ENCODE peak calls at places on chromosomes 12 and 14, in nine cellular contexts. W is stimulated activated CD4-positive, alpha-beta T cell treated with anti-CD3 and anti-CD28 coated beads, Interleukin-15, amount 100 ng/mL, for 24 hours; K is stimulated activated CD8-positive, alpha-beta memory T cell treated with anti-CD3 and anti-CD28 coated beads, Interleukin-12 subunit alpha, Interleukin-12 subunit beta, amount 100 ng/mL, for 1 hour; Y is Peyer's patch; M is effector memory CD4-positive, alpha-beta T cell; S is Ammon's horn; F is epithelial cell of prostate; N is mucosa of descending colon; Z is BE2C. U is an unnamed sample.

GRCh38 chr12:127293507-127294310 is 973.3 kb upstream of the TMEM132C start:
- DNase-seq in M (no peak), W (peak), N (peak), S (peak), F (no peak), Y (peak), K (no peak), Z (peak), U (peak)

GRCh38 chr14:59698793-59699192 is 122.2 kb upstream of the CCDC175 start:
- DNase-seq in W (no peak), M (no peak), F (no peak), K (no peak), Z (no peak), Y (no peak), N (no peak), S (no peak), U (no peak)

GRCh38 chr12:80187660-80188090 is 88.3 kb downstream of the OTOGL start:
- DNase-seq in M (no peak), S (no peak), Z (no peak), W (peak), Y (no peak), K (no peak), F (no peak), N (peak), U (no peak)

GRCh38 chr12:124143726-124144125 is 151.2 kb upstream of the RFLNA start:
- DNase-seq in S (no peak), M (no peak), Z (no peak), K (no peak), N (no peak), W (no peak), F (no peak), Y (no peak), U (no peak)

GRCh38 chr14:93984070-93984469 is 7.7 kb upstream of the ASB2 start:
- DNase-seq in F (no peak), Y (no peak), K (no peak), N (no peak), M (no peak), W (no peak), S (no peak), Z (no peak), U (no peak)

GRCh38 chr12:7512528-7512927 is 9.0 kb upstream of the CD163 start:
- DNase-seq in F (no peak), Y (no peak), S (peak), K (no peak), W (no peak), Z (no peak), M (no peak), N (no peak), U (no peak)

GRCh38 chr12:10211975-10212622 is 578 bp upstream of the GABARAPL1 start:
- DNase-seq in Y (peak), W (peak), N (peak), S (peak), K (peak), Z (peak), F (peak), M (peak), U (peak)

GRCh38 chr14:99971087-99971928 is 93.9 kb upstream of the EVL start:
- DNase-seq in W (peak), M (peak), K (peak), F (peak), Y (peak), Z (peak), N (peak), S (peak), U (peak)

GRCh38 chr14:100473249-100473648 is 114.0 kb downstream of the BEGAIN start:
- DNase-seq in K (no peak), Y (no peak), Z (no peak), N (no peak), S (no peak), M (no peak), F (no peak), W (no peak), U (no peak)

GRCh38 chr12:13024151-13024946 is 19.8 kb upstream of the FAM234B start:
- DNase-seq in W (no peak), Z (peak), F (no peak), N (peak), Y (no peak), S (peak), M (no peak), K (no peak), U (peak)

GRCh38 chr12:96879301-96879700 is 27.8 kb upstream of the NEDD1 start:
- DNase-seq in N (no peak), F (no peak), M (no peak), K (no peak), Z (no peak), W (no peak), S (no peak), Y (no peak), U (no peak)

GRCh38 chr12:89494411-89495231 is 30.0 kb downstream of the GALNT4 start:
- DNase-seq in S (no peak), N (no peak), F (no peak), Y (no peak), W (peak), M (no peak), K (no peak), Z (no peak), U (no peak)

GRCh38 chr12:127038152-127038551 is 1228.8 kb upstream of the TMEM132C start:
- DNase-seq in W (no peak), Z (no peak), M (no peak), N (no peak), Y (no peak), F (no peak), S (no peak), K (no peak), U (no peak)

GRCh38 chr12:57868870-57869609 is 22.5 kb upstream of the CTDSP2 start:
- DNase-seq in Y (no peak), K (no peak), M (no peak), S (peak), W (no peak), N (no peak), F (no peak), Z (peak), U (no peak)

GRCh38 chr14:21382886-21383847 is 652 bp downstream of the SUPT16H start:
- DNase-seq in Z (peak), W (peak), M (peak), F (no peak), S (peak), N (peak), K (no peak), Y (peak), U (peak)

GRCh38 chr12:45669093-45669492 is 60.4 kb upstream of the ARID2 start:
- DNase-seq in N (no peak), Z (no peak), Y (no peak), W (no peak), M (no peak), S (no peak), F (no peak), K (no peak), U (no peak)

GRCh38 chr12:105296116-105297095 is 34.1 kb upstream of the C12orf75 start:
- DNase-seq in S (no peak), Z (no peak), W (no peak), K (no peak), F (no peak), Y (no peak), N (no peak), M (no peak), U (no peak)

GRCh38 chr12:122593910-122594309 is 66.9 kb downstream of the KNTC1 start:
- DNase-seq in K (no peak), Y (no peak), S (no peak), W (no peak), Z (no peak), F (no peak), M (no peak), N (no peak), U (no peak)

GRCh38 chr12:111178194-111179081 is 190.5 kb downstream of the PHETA1 start:
- DNase-seq in S (no peak), N (peak), W (no peak), Y (no peak), M (no peak), F (no peak), Z (peak), K (no peak), U (no peak)

GRCh38 chr12:115251727-115252126 is 567.8 kb upstream of the TBX3 start:
- DNase-seq in N (no peak), S (no peak), Y (no peak), F (no peak), Z (no peak), W (no peak), K (no peak), M (no peak), U (no peak)

GRCh38 chr14:22563987-22564386 is 25.0 kb downstream of the DAD1 start:
- DNase-seq in W (no peak), Z (no peak), N (no peak), M (no peak), Y (no peak), K (no peak), F (no peak), S (no peak), U (no peak)

GRCh38 chr14:77120771-77121743 is 20.5 kb downstream of the ZDHHC22 start:
- DNase-seq in M (peak), Z (no peak), N (peak), W (peak), F (no peak), K (no peak), S (peak), Y (no peak), U (peak)

GRCh38 chr12:104888892-104889291 is 69.2 kb downstream of the SLC41A2 start:
- DNase-seq in F (no peak), Y (no peak), M (no peak), N (no peak), K (no peak), W (no peak), S (no peak), Z (no peak), U (no peak)

GRCh38 chr12:131364903-131365820 is 345.7 kb upstream of the SFSWAP start:
- DNase-seq in F (no peak), Y (no peak), Z (no peak), N (no peak), W (no peak), K (no peak), S (no peak), M (no peak), U (no peak)

GRCh38 chr12:13376627-13377373 is 180.3 kb downstream of the EMP1 start:
- DNase-seq in W (no peak), F (peak), M (no peak), N (peak), Y (no peak), S (no peak), Z (no peak), K (no peak), U (peak)

GRCh38 chr12:128815779-128816642 is 7.7 kb downstream of the SLC15A4 start:
- DNase-seq in W (no peak), Y (no peak), M (no peak), K (no peak), S (no peak), Z (no peak), F (no peak), N (no peak), U (no peak)

GRCh38 chr14:77175843-77176242 is 5.8 kb upstream of the TMEM63C start:
- DNase-seq in K (no peak), N (no peak), Y (no peak), S (no peak), F (no peak), Z (no peak), W (no peak), M (no peak), U (no peak)

GRCh38 chr14:105487986-105488777 is 1.5 kb downstream of the CRIP1 start:
- DNase-seq in S (no peak), M (no peak), W (no peak), Y (no peak), K (no peak), Z (no peak), F (no peak), N (peak), U (peak)

GRCh38 chr14:44626423-44626822 is 119.3 kb upstream of the FSCB start:
- DNase-seq in F (no peak), M (no peak), K (no peak), S (no peak), Y (no peak), Z (no peak), W (no peak), N (no peak), U (no peak)

GRCh38 chr14:49879683-49880204 is 13.1 kb upstream of the ARF6 start:
- DNase-seq in K (no peak), S (no peak), M (peak), W (peak), Y (peak), N (peak), F (no peak), Z (peak), U (peak)

GRCh38 chr12:122963928-122964240 is 2.4 kb downstream of the ABCB9 start:
- DNase-seq in Z (peak), S (no peak), K (no peak), M (no peak), F (no peak), N (no peak), W (no peak), Y (peak), U (no peak)

GRCh38 chr14:58865520-58866281 is 227.9 kb downstream of the DACT1 start:
- DNase-seq in Z (no peak), N (no peak), Y (no peak), S (peak), K (no peak), M (no peak), W (no peak), F (no peak), U (no peak)

GRCh38 chr14:100533647-100534485 is 53.4 kb downstream of the BEGAIN start:
- DNase-seq in W (peak), K (no peak), Y (peak), F (no peak), Z (peak), N (no peak), M (no peak), S (no peak), U (peak)

GRCh38 chr14:102722646-102723045 is 54.6 kb upstream of the TRAF3 start:
- DNase-seq in M (no peak), S (no peak), Z (no peak), N (no peak), F (no peak), W (no peak), K (no peak), Y (no peak), U (no peak)

GRCh38 chr12:108565976-108566375 is 3.6 kb downstream of the ISCU start:
- DNase-seq in Y (peak), W (peak), N (peak), Z (peak), K (peak), F (peak), M (peak), S (no peak), U (peak)

U was measured in transverse colon.